ENCODE peak calls at places on chromosomes 2 and 18, in five cellular contexts. L, P, F, A and D are unnamed samples.

GRCh38 chr2:48284624-48285212 is 245.2 kb upstream of the STON1 start:
- DNase-seq in A (no peak), F (no peak), P (no peak), L (no peak), D (no peak)

GRCh38 chr2:238507836-238508235 is 81.1 kb downstream of the ASB1 start:
- DNase-seq in A (no peak), P (no peak), L (no peak), F (no peak), D (no peak)

GRCh38 chr18:48155856-48156255 is 225.4 kb upstream of the SMAD2 start:
- DNase-seq in L (no peak), A (no peak), P (no peak), F (no peak), D (no peak)

GRCh38 chr2:127859712-127860085 is 1.7 kb upstream of the POLR2D start:
- DNase-seq in L (peak), A (no peak), P (peak), F (no peak), D (peak)

GRCh38 chr2:6236317-6236716 is 544.1 kb downstream of the SOX11 start:
- DNase-seq in F (no peak), A (no peak), P (no peak), L (no peak), D (no peak)

GRCh38 chr18:77081387-77081773 is 51.2 kb downstream of the MBP start:
- DNase-seq in L (no peak), F (peak), A (peak), P (no peak), D (no peak)

GRCh38 chr18:14748496-14748895 is 524 bp downstream of the ANKRD30B start:
- DNase-seq in P (no peak), A (no peak), L (no peak), F (no peak), D (no peak)

GRCh38 chr2:172672114-172672513 is 63.5 kb upstream of the RAPGEF4 start:
- DNase-seq in F (peak), A (no peak), L (no peak), P (no peak), D (no peak)

GRCh38 chr2:105397959-105398521 is 811 bp downstream of the FHL2 start:
- DNase-seq in P (no peak), A (no peak), F (no peak), L (no peak), D (no peak)

GRCh38 chr2:112482309-112483046 is 522 bp downstream of the TTL start:
- DNase-seq in F (peak), A (no peak), L (peak), P (peak), D (no peak)

GRCh38 chr2:36762764-36763490 is 66.4 kb downstream of the VIT start:
- DNase-seq in L (no peak), P (no peak), F (no peak), A (no peak), D (no peak)

GRCh38 chr2:101675512-101675911 is 22.0 kb upstream of the MAP4K4 start:
- DNase-seq in P (peak), A (no peak), L (no peak), F (no peak), D (no peak)

GRCh38 chr2:191304939-191305875 is 60.0 kb downstream of the MYO1B start:
- DNase-seq in F (peak), L (no peak), P (no peak), A (peak), D (no peak)

GRCh38 chr2:870426-870825 is 80.2 kb upstream of the SNTG2 start:
- DNase-seq in A (no peak), P (no peak), L (no peak), F (no peak), D (no peak)

GRCh38 chr2:185998562-185999070 is 260.0 kb downstream of the FSIP2 start:
- DNase-seq in A (no peak), P (no peak), L (no peak), F (no peak), D (no peak)

GRCh38 chr18:71707985-71708500 is 836.1 kb downstream of the CBLN2 start:
- DNase-seq in A (no peak), P (no peak), L (no peak), F (no peak), D (no peak)

GRCh38 chr2:225027061-225027762 is 15.1 kb downstream of the DOCK10 start:
- DNase-seq in F (peak), P (no peak), L (no peak), A (no peak), D (no peak)

GRCh38 chr2:136116111-136116812 is 1.7 kb downstream of the CXCR4 start:
- DNase-seq in P (peak), L (no peak), A (no peak), F (no peak), D (peak)

GRCh38 chr2:200184748-200185574 is 121.5 kb upstream of the SPATS2L start:
- DNase-seq in F (no peak), P (no peak), L (no peak), A (no peak), D (no peak)